ENCODE peak calls at places on chromosomes 11 and 22, in six cellular contexts. One of them, this sample, is unnamed.

GRCh38 chr11:85827768-85828639 is 17.1 kb upstream of the SYTL2 start:
- DNase-seq in GM23248: peak
- DNase-seq in activated T-helper 1 cell treated with anti-CD3 and anti-CD28 coated beads, Interleukin-12 subunit alpha, Interleukin-12 subunit beta, Interleukin-2, Interleukin-4 antibody, amounts not matched to agents 30 ng/mL and 10 ng/mL and 1 ng/mL, durations not matched to agents 14 hours and 24 hours and 36 hours: peak
- DNase-seq in HTR-8/SVneo: peak
- DNase-seq in NCI-H460: no peak
- DNase-seq in Peyer's patch: no peak
- DNase-seq in this sample: peak

GRCh38 chr11:114440971-114441810 is 1.9 kb downstream of the REXO2 start:
- DNase-seq in activated T-helper 1 cell treated with anti-CD3 and anti-CD28 coated beads, Interleukin-12 subunit alpha, Interleukin-12 subunit beta, Interleukin-2, Interleukin-4 antibody, amounts not matched to agents 30 ng/mL and 10 ng/mL and 1 ng/mL, durations not matched to agents 14 hours and 24 hours and 36 hours: no peak
- DNase-seq in HTR-8/SVneo: no peak
- DNase-seq in Peyer's patch: no peak
- DNase-seq in GM23248: peak
- DNase-seq in NCI-H460: no peak
- DNase-seq in this sample: no peak

GRCh38 chr11:44575288-44575672 is 9.8 kb downstream of the CD82 start:
- DNase-seq in GM23248: peak
- DNase-seq in activated T-helper 1 cell treated with anti-CD3 and anti-CD28 coated beads, Interleukin-12 subunit alpha, Interleukin-12 subunit beta, Interleukin-2, Interleukin-4 antibody, amounts not matched to agents 30 ng/mL and 10 ng/mL and 1 ng/mL, durations not matched to agents 14 hours and 24 hours and 36 hours: no peak
- DNase-seq in NCI-H460: no peak
- DNase-seq in Peyer's patch: peak
- DNase-seq in HTR-8/SVneo: no peak
- DNase-seq in this sample: no peak

GRCh38 chr11:69227271-69227670 is 66.7 kb upstream of the MYEOV start:
- DNase-seq in HTR-8/SVneo: no peak
- DNase-seq in NCI-H460: no peak
- DNase-seq in Peyer's patch: no peak
- DNase-seq in GM23248: no peak
- DNase-seq in activated T-helper 1 cell treated with anti-CD3 and anti-CD28 coated beads, Interleukin-12 subunit alpha, Interleukin-12 subunit beta, Interleukin-2, Interleukin-4 antibody, amounts not matched to agents 30 ng/mL and 10 ng/mL and 1 ng/mL, durations not matched to agents 14 hours and 24 hours and 36 hours: no peak
- DNase-seq in this sample: no peak

GRCh38 chr11:71114124-71114851 is 138.1 kb downstream of the SHANK2 start:
- DNase-seq in activated T-helper 1 cell treated with anti-CD3 and anti-CD28 coated beads, Interleukin-12 subunit alpha, Interleukin-12 subunit beta, Interleukin-2, Interleukin-4 antibody, amounts not matched to agents 30 ng/mL and 10 ng/mL and 1 ng/mL, durations not matched to agents 14 hours and 24 hours and 36 hours: no peak
- DNase-seq in NCI-H460: no peak
- DNase-seq in HTR-8/SVneo: no peak
- DNase-seq in Peyer's patch: no peak
- DNase-seq in GM23248: no peak
- DNase-seq in this sample: no peak

GRCh38 chr11:63020671-63021255 is 5.1 kb upstream of the SLC22A8 start:
- DNase-seq in GM23248: no peak
- DNase-seq in activated T-helper 1 cell treated with anti-CD3 and anti-CD28 coated beads, Interleukin-12 subunit alpha, Interleukin-12 subunit beta, Interleukin-2, Interleukin-4 antibody, amounts not matched to agents 30 ng/mL and 10 ng/mL and 1 ng/mL, durations not matched to agents 14 hours and 24 hours and 36 hours: no peak
- DNase-seq in HTR-8/SVneo: no peak
- DNase-seq in Peyer's patch: no peak
- DNase-seq in NCI-H460: no peak
- DNase-seq in this sample: no peak

GRCh38 chr22:19239464-19239863 is 52.1 kb downstream of the CLTCL1 start:
- DNase-seq in HTR-8/SVneo: no peak
- DNase-seq in Peyer's patch: no peak
- DNase-seq in activated T-helper 1 cell treated with anti-CD3 and anti-CD28 coated beads, Interleukin-12 subunit alpha, Interleukin-12 subunit beta, Interleukin-2, Interleukin-4 antibody, amounts not matched to agents 30 ng/mL and 10 ng/mL and 1 ng/mL, durations not matched to agents 14 hours and 24 hours and 36 hours: no peak
- DNase-seq in NCI-H460: no peak
- DNase-seq in GM23248: no peak
- DNase-seq in this sample: no peak

GRCh38 chr11:132866783-132867545 is 665.3 kb downstream of the OPCML start:
- DNase-seq in Peyer's patch: no peak
- DNase-seq in HTR-8/SVneo: no peak
- DNase-seq in GM23248: peak
- DNase-seq in NCI-H460: no peak
- DNase-seq in activated T-helper 1 cell treated with anti-CD3 and anti-CD28 coated beads, Interleukin-12 subunit alpha, Interleukin-12 subunit beta, Interleukin-2, Interleukin-4 antibody, amounts not matched to agents 30 ng/mL and 10 ng/mL and 1 ng/mL, durations not matched to agents 14 hours and 24 hours and 36 hours: no peak
- DNase-seq in this sample: no peak

GRCh38 chr11:121661796-121662508 is 209.2 kb upstream of the SORL1-AS1 start:
- DNase-seq in NCI-H460: no peak
- DNase-seq in GM23248: peak
- DNase-seq in Peyer's patch: no peak
- DNase-seq in HTR-8/SVneo: no peak
- DNase-seq in activated T-helper 1 cell treated with anti-CD3 and anti-CD28 coated beads, Interleukin-12 subunit alpha, Interleukin-12 subunit beta, Interleukin-2, Interleukin-4 antibody, amounts not matched to agents 30 ng/mL and 10 ng/mL and 1 ng/mL, durations not matched to agents 14 hours and 24 hours and 36 hours: no peak
- DNase-seq in this sample: no peak

GRCh38 chr11:111450480-111451320 is 61.5 kb downstream of the BTG4 start:
- DNase-seq in GM23248: no peak
- DNase-seq in HTR-8/SVneo: no peak
- DNase-seq in Peyer's patch: no peak
- DNase-seq in NCI-H460: no peak
- DNase-seq in activated T-helper 1 cell treated with anti-CD3 and anti-CD28 coated beads, Interleukin-12 subunit alpha, Interleukin-12 subunit beta, Interleukin-2, Interleukin-4 antibody, amounts not matched to agents 30 ng/mL and 10 ng/mL and 1 ng/mL, durations not matched to agents 14 hours and 24 hours and 36 hours: no peak
- DNase-seq in this sample: no peak

GRCh38 chr22:46003271-46004091 is 26.5 kb upstream of the WNT7B start:
- DNase-seq in NCI-H460: no peak
- DNase-seq in activated T-helper 1 cell treated with anti-CD3 and anti-CD28 coated beads, Interleukin-12 subunit alpha, Interleukin-12 subunit beta, Interleukin-2, Interleukin-4 antibody, amounts not matched to agents 30 ng/mL and 10 ng/mL and 1 ng/mL, durations not matched to agents 14 hours and 24 hours and 36 hours: no peak
- DNase-seq in GM23248: peak
- DNase-seq in HTR-8/SVneo: no peak
- DNase-seq in Peyer's patch: peak
- DNase-seq in this sample: no peak

GRCh38 chr11:69280451-69280850 is 13.5 kb upstream of the MYEOV start:
- DNase-seq in Peyer's patch: no peak
- DNase-seq in GM23248: peak
- DNase-seq in NCI-H460: peak
- DNase-seq in HTR-8/SVneo: no peak
- DNase-seq in activated T-helper 1 cell treated with anti-CD3 and anti-CD28 coated beads, Interleukin-12 subunit alpha, Interleukin-12 subunit beta, Interleukin-2, Interleukin-4 antibody, amounts not matched to agents 30 ng/mL and 10 ng/mL and 1 ng/mL, durations not matched to agents 14 hours and 24 hours and 36 hours: no peak
- DNase-seq in this sample: no peak

GRCh38 chr22:45203150-45203974 is 37.3 kb downstream of the KIAA0930 start:
- DNase-seq in activated T-helper 1 cell treated with anti-CD3 and anti-CD28 coated beads, Interleukin-12 subunit alpha, Interleukin-12 subunit beta, Interleukin-2, Interleukin-4 antibody, amounts not matched to agents 30 ng/mL and 10 ng/mL and 1 ng/mL, durations not matched to agents 14 hours and 24 hours and 36 hours: no peak
- DNase-seq in GM23248: no peak
- DNase-seq in Peyer's patch: peak
- DNase-seq in NCI-H460: no peak
- DNase-seq in HTR-8/SVneo: no peak
- DNase-seq in this sample: no peak

GRCh38 chr22:26174280-26174679 is 5.0 kb downstream of the SEZ6L start:
- DNase-seq in activated T-helper 1 cell treated with anti-CD3 and anti-CD28 coated beads, Interleukin-12 subunit alpha, Interleukin-12 subunit beta, Interleukin-2, Interleukin-4 antibody, amounts not matched to agents 30 ng/mL and 10 ng/mL and 1 ng/mL, durations not matched to agents 14 hours and 24 hours and 36 hours: no peak
- DNase-seq in NCI-H460: no peak
- DNase-seq in HTR-8/SVneo: no peak
- DNase-seq in Peyer's patch: no peak
- DNase-seq in GM23248: peak
- DNase-seq in this sample: no peak

GRCh38 chr22:46984751-46985506 is 222.5 kb downstream of the TBC1D22A start:
- DNase-seq in GM23248: peak
- DNase-seq in HTR-8/SVneo: peak
- DNase-seq in NCI-H460: no peak
- DNase-seq in activated T-helper 1 cell treated with anti-CD3 and anti-CD28 coated beads, Interleukin-12 subunit alpha, Interleukin-12 subunit beta, Interleukin-2, Interleukin-4 antibody, amounts not matched to agents 30 ng/mL and 10 ng/mL and 1 ng/mL, durations not matched to agents 14 hours and 24 hours and 36 hours: no peak
- DNase-seq in Peyer's patch: no peak
- DNase-seq in this sample: no peak

GRCh38 chr11:19428206-19429001 is 187.7 kb upstream of the E2F8 start:
- DNase-seq in NCI-H460: no peak
- DNase-seq in Peyer's patch: no peak
- DNase-seq in GM23248: no peak
- DNase-seq in HTR-8/SVneo: no peak
- DNase-seq in activated T-helper 1 cell treated with anti-CD3 and anti-CD28 coated beads, Interleukin-12 subunit alpha, Interleukin-12 subunit beta, Interleukin-2, Interleukin-4 antibody, amounts not matched to agents 30 ng/mL and 10 ng/mL and 1 ng/mL, durations not matched to agents 14 hours and 24 hours and 36 hours: no peak
- DNase-seq in this sample: no peak

GRCh38 chr11:126920833-126921232 is 79.7 kb downstream of the KIRREL3 start:
- DNase-seq in Peyer's patch: no peak
- DNase-seq in NCI-H460: no peak
- DNase-seq in activated T-helper 1 cell treated with anti-CD3 and anti-CD28 coated beads, Interleukin-12 subunit alpha, Interleukin-12 subunit beta, Interleukin-2, Interleukin-4 antibody, amounts not matched to agents 30 ng/mL and 10 ng/mL and 1 ng/mL, durations not matched to agents 14 hours and 24 hours and 36 hours: no peak
- DNase-seq in GM23248: no peak
- DNase-seq in HTR-8/SVneo: no peak
- DNase-seq in this sample: no peak

GRCh38 chr11:551596-551995 is 8.9 kb downstream of the LMNTD2 start:
- DNase-seq in activated T-helper 1 cell treated with anti-CD3 and anti-CD28 coated beads, Interleukin-12 subunit alpha, Interleukin-12 subunit beta, Interleukin-2, Interleukin-4 antibody, amounts not matched to agents 30 ng/mL and 10 ng/mL and 1 ng/mL, durations not matched to agents 14 hours and 24 hours and 36 hours: no peak
- DNase-seq in NCI-H460: no peak
- DNase-seq in Peyer's patch: no peak
- DNase-seq in GM23248: no peak
- DNase-seq in HTR-8/SVneo: no peak
- DNase-seq in this sample: no peak

GRCh38 chr22:37337204-37337943 is 55.1 kb downstream of the CYTH4 start:
- DNase-seq in HTR-8/SVneo: no peak
- DNase-seq in GM23248: peak
- DNase-seq in NCI-H460: no peak
- DNase-seq in activated T-helper 1 cell treated with anti-CD3 and anti-CD28 coated beads, Interleukin-12 subunit alpha, Interleukin-12 subunit beta, Interleukin-2, Interleukin-4 antibody, amounts not matched to agents 30 ng/mL and 10 ng/mL and 1 ng/mL, durations not matched to agents 14 hours and 24 hours and 36 hours: no peak
- DNase-seq in Peyer's patch: no peak
- DNase-seq in this sample: no peak

GRCh38 chr22:23533328-23533762 is 46.7 kb downstream of the IGLL1 start:
- DNase-seq in HTR-8/SVneo: no peak
- DNase-seq in GM23248: peak
- DNase-seq in Peyer's patch: peak
- DNase-seq in activated T-helper 1 cell treated with anti-CD3 and anti-CD28 coated beads, Interleukin-12 subunit alpha, Interleukin-12 subunit beta, Interleukin-2, Interleukin-4 antibody, amounts not matched to agents 30 ng/mL and 10 ng/mL and 1 ng/mL, durations not matched to agents 14 hours and 24 hours and 36 hours: no peak
- DNase-seq in NCI-H460: peak
- DNase-seq in this sample: no peak

GRCh38 chr11:118064956-118065355 is 11.9 kb upstream of the TMPRSS4 start:
- DNase-seq in HTR-8/SVneo: no peak
- DNase-seq in GM23248: no peak
- DNase-seq in activated T-helper 1 cell treated with anti-CD3 and anti-CD28 coated beads, Interleukin-12 subunit alpha, Interleukin-12 subunit beta, Interleukin-2, Interleukin-4 antibody, amounts not matched to agents 30 ng/mL and 10 ng/mL and 1 ng/mL, durations not matched to agents 14 hours and 24 hours and 36 hours: no peak
- DNase-seq in Peyer's patch: no peak
- DNase-seq in NCI-H460: no peak
- DNase-seq in this sample: no peak

GRCh38 chr22:37043828-37044538 is 7.6 kb upstream of the KCTD17 start:
- DNase-seq in GM23248: peak
- DNase-seq in Peyer's patch: peak
- DNase-seq in HTR-8/SVneo: no peak
- DNase-seq in activated T-helper 1 cell treated with anti-CD3 and anti-CD28 coated beads, Interleukin-12 subunit alpha, Interleukin-12 subunit beta, Interleukin-2, Interleukin-4 antibody, amounts not matched to agents 30 ng/mL and 10 ng/mL and 1 ng/mL, durations not matched to agents 14 hours and 24 hours and 36 hours: peak
- DNase-seq in NCI-H460: peak
- DNase-seq in this sample: peak

GRCh38 chr11:90294091-90294490 is 71.2 kb upstream of the CHORDC1 start:
- DNase-seq in NCI-H460: no peak
- DNase-seq in Peyer's patch: no peak
- DNase-seq in activated T-helper 1 cell treated with anti-CD3 and anti-CD28 coated beads, Interleukin-12 subunit alpha, Interleukin-12 subunit beta, Interleukin-2, Interleukin-4 antibody, amounts not matched to agents 30 ng/mL and 10 ng/mL and 1 ng/mL, durations not matched to agents 14 hours and 24 hours and 36 hours: no peak
- DNase-seq in HTR-8/SVneo: no peak
- DNase-seq in GM23248: no peak
- DNase-seq in this sample: no peak

GRCh38 chr11:61715877-61716276 is 35.7 kb downstream of the DAGLA start:
- DNase-seq in activated T-helper 1 cell treated with anti-CD3 and anti-CD28 coated beads, Interleukin-12 subunit alpha, Interleukin-12 subunit beta, Interleukin-2, Interleukin-4 antibody, amounts not matched to agents 30 ng/mL and 10 ng/mL and 1 ng/mL, durations not matched to agents 14 hours and 24 hours and 36 hours: no peak
- DNase-seq in NCI-H460: no peak
- DNase-seq in GM23248: no peak
- DNase-seq in HTR-8/SVneo: no peak
- DNase-seq in Peyer's patch: no peak
- DNase-seq in this sample: no peak

GRCh38 chr11:95512177-95512576 is 277.4 kb downstream of the FAM76B start:
- DNase-seq in activated T-helper 1 cell treated with anti-CD3 and anti-CD28 coated beads, Interleukin-12 subunit alpha, Interleukin-12 subunit beta, Interleukin-2, Interleukin-4 antibody, amounts not matched to agents 30 ng/mL and 10 ng/mL and 1 ng/mL, durations not matched to agents 14 hours and 24 hours and 36 hours: no peak
- DNase-seq in GM23248: peak
- DNase-seq in NCI-H460: no peak
- DNase-seq in HTR-8/SVneo: no peak
- DNase-seq in Peyer's patch: no peak
- DNase-seq in this sample: no peak

GRCh38 chr11:96235725-96236124 is 107.3 kb downstream of the MAML2 start:
- DNase-seq in activated T-helper 1 cell treated with anti-CD3 and anti-CD28 coated beads, Interleukin-12 subunit alpha, Interleukin-12 subunit beta, Interleukin-2, Interleukin-4 antibody, amounts not matched to agents 30 ng/mL and 10 ng/mL and 1 ng/mL, durations not matched to agents 14 hours and 24 hours and 36 hours: peak
- DNase-seq in HTR-8/SVneo: no peak
- DNase-seq in GM23248: peak
- DNase-seq in NCI-H460: no peak
- DNase-seq in Peyer's patch: no peak
- DNase-seq in this sample: no peak

GRCh38 chr11:121794671-121795070 is 321.3 kb downstream of the BLID start:
- DNase-seq in HTR-8/SVneo: no peak
- DNase-seq in NCI-H460: no peak
- DNase-seq in Peyer's patch: peak
- DNase-seq in activated T-helper 1 cell treated with anti-CD3 and anti-CD28 coated beads, Interleukin-12 subunit alpha, Interleukin-12 subunit beta, Interleukin-2, Interleukin-4 antibody, amounts not matched to agents 30 ng/mL and 10 ng/mL and 1 ng/mL, durations not matched to agents 14 hours and 24 hours and 36 hours: no peak
- DNase-seq in GM23248: no peak
- DNase-seq in this sample: no peak

GRCh38 chr11:128148208-128148607 is 439.1 kb downstream of the ETS1 start:
- DNase-seq in Peyer's patch: no peak
- DNase-seq in NCI-H460: no peak
- DNase-seq in HTR-8/SVneo: no peak
- DNase-seq in GM23248: no peak
- DNase-seq in activated T-helper 1 cell treated with anti-CD3 and anti-CD28 coated beads, Interleukin-12 subunit alpha, Interleukin-12 subunit beta, Interleukin-2, Interleukin-4 antibody, amounts not matched to agents 30 ng/mL and 10 ng/mL and 1 ng/mL, durations not matched to agents 14 hours and 24 hours and 36 hours: no peak
- DNase-seq in this sample: no peak

GRCh38 chr11:47104337-47104950 is 72.2 kb downstream of the ARFGAP2 start:
- DNase-seq in GM23248: peak
- DNase-seq in HTR-8/SVneo: no peak
- DNase-seq in NCI-H460: no peak
- DNase-seq in activated T-helper 1 cell treated with anti-CD3 and anti-CD28 coated beads, Interleukin-12 subunit alpha, Interleukin-12 subunit beta, Interleukin-2, Interleukin-4 antibody, amounts not matched to agents 30 ng/mL and 10 ng/mL and 1 ng/mL, durations not matched to agents 14 hours and 24 hours and 36 hours: no peak
- DNase-seq in Peyer's patch: no peak
- DNase-seq in this sample: no peak

This sample was measured in Panc1.